ENCODE peak calls at places on chromosome 15, in four cellular contexts. One of them, this sample, is unnamed.

GRCh38 chr15:35047996-35048395 is 37.1 kb downstream of the NANOGP8 start:
- DNase-seq in skeletal muscle cell: no peak
- DNase-seq in non-pigmented ciliary epithelial cell: no peak
- DNase-seq in GM03348: no peak
- DNase-seq in this sample: no peak

GRCh38 chr15:75857886-75858285 is 14.6 kb downstream of the UBE2Q2 start:
- DNase-seq in skeletal muscle cell: no peak
- DNase-seq in GM03348: no peak
- DNase-seq in non-pigmented ciliary epithelial cell: no peak
- DNase-seq in this sample: no peak

GRCh38 chr15:55518641-55519040 is 10.6 kb upstream of the DNAAF4 start:
- DNase-seq in skeletal muscle cell: no peak
- DNase-seq in non-pigmented ciliary epithelial cell: no peak
- DNase-seq in GM03348: no peak
- DNase-seq in this sample: no peak

GRCh38 chr15:63601727-63602185 is 4.6 kb downstream of the FBXL22 start:
- DNase-seq in skeletal muscle cell: no peak
- DNase-seq in GM03348: peak; percentile 13
- DNase-seq in non-pigmented ciliary epithelial cell: no peak
- DNase-seq in this sample: no peak

GRCh38 chr15:100109486-100110035 is 232.2 kb downstream of the ADAMTS17 start:
- DNase-seq in skeletal muscle cell: no peak
- DNase-seq in non-pigmented ciliary epithelial cell: no peak
- DNase-seq in GM03348: no peak
- DNase-seq in this sample: no peak

GRCh38 chr15:48896775-48897143 is 18.8 kb downstream of the EID1 start:
- DNase-seq in GM03348: no peak
- DNase-seq in non-pigmented ciliary epithelial cell: no peak
- DNase-seq in skeletal muscle cell: no peak
- DNase-seq in this sample: no peak

GRCh38 chr15:51403072-51403878 is 61.8 kb downstream of the GLDN start:
- DNase-seq in GM03348: peak; percentile 70
- DNase-seq in skeletal muscle cell: no peak
- DNase-seq in non-pigmented ciliary epithelial cell: peak; percentile 22
- DNase-seq in this sample: no peak

GRCh38 chr15:84402856-84403608 is 167.5 kb downstream of the GOLGA6L4 start:
- DNase-seq in non-pigmented ciliary epithelial cell: no peak
- DNase-seq in GM03348: no peak
- DNase-seq in skeletal muscle cell: no peak
- DNase-seq in this sample: no peak

GRCh38 chr15:65032823-65033537 is 3.5 kb upstream of the MTFMT start:
- DNase-seq in non-pigmented ciliary epithelial cell: no peak
- DNase-seq in skeletal muscle cell: no peak
- DNase-seq in GM03348: peak; percentile 66
- DNase-seq in this sample: peak; percentile 33

GRCh38 chr15:49423906-49424520 is 971 bp downstream of the FGF7 start:
- DNase-seq in skeletal muscle cell: no peak
- DNase-seq in non-pigmented ciliary epithelial cell: no peak
- DNase-seq in GM03348: no peak
- DNase-seq in this sample: no peak

GRCh38 chr15:60682615-60683014 is 203.7 kb upstream of the ICE2 start:
- DNase-seq in skeletal muscle cell: no peak
- DNase-seq in non-pigmented ciliary epithelial cell: no peak
- DNase-seq in GM03348: peak; percentile 21
- DNase-seq in this sample: no peak

GRCh38 chr15:68256675-68257450 is 20.7 kb upstream of the FEM1B start:
- DNase-seq in non-pigmented ciliary epithelial cell: no peak
- DNase-seq in skeletal muscle cell: peak; percentile 90
- DNase-seq in GM03348: peak; percentile 93
- DNase-seq in this sample: peak; percentile 91

GRCh38 chr15:76147906-76148553 is 88.2 kb downstream of the TMEM266 start:
- DNase-seq in GM03348: peak; percentile 80
- DNase-seq in skeletal muscle cell: no peak
- DNase-seq in non-pigmented ciliary epithelial cell: no peak
- DNase-seq in this sample: no peak

GRCh38 chr15:64004582-64004981 is 41.7 kb downstream of the DAPK2 start:
- DNase-seq in non-pigmented ciliary epithelial cell: no peak
- DNase-seq in skeletal muscle cell: no peak
- DNase-seq in GM03348: no peak
- DNase-seq in this sample: no peak

GRCh38 chr15:82397817-82398216 is 31.8 kb upstream of the GOLGA6L9 start:
- DNase-seq in GM03348: no peak
- DNase-seq in non-pigmented ciliary epithelial cell: no peak
- DNase-seq in skeletal muscle cell: no peak
- DNase-seq in this sample: no peak

GRCh38 chr15:92391640-92392039 is 2.0 kb upstream of the ST8SIA2 start:
- DNase-seq in GM03348: peak; percentile 33
- DNase-seq in skeletal muscle cell: no peak
- DNase-seq in non-pigmented ciliary epithelial cell: peak; percentile 2
- DNase-seq in this sample: no peak

This sample was measured in hypothalamus.